ENCODE peak calls at places on chromosomes 3 and 15, in seven cellular contexts. One of them, this sample, is unnamed.

GRCh38 chr3:38099518-38099917 is 37.4 kb downstream of the ACAA1 start:
- DNase-seq in HTR-8/SVneo: no peak
- DNase-seq in stimulated activated CD8-positive, alpha-beta memory T cell treated with anti-CD3 and anti-CD28 coated beads, Interleukin-7, amount 100 ng/mL, for 1 hour: no peak
- DNase-seq in glomerular endothelial cell: no peak
- DNase-seq in SK-N-SH: no peak
- DNase-seq in posterior cingulate gyrus: no peak
- DNase-seq in stimulated activated CD4-positive, alpha-beta T cell treated with anti-CD3 and anti-CD28 coated beads, Interleukin-4, amount 100 ng/mL, for 1 hour: no peak
- DNase-seq in this sample: no peak

GRCh38 chr3:134971359-134971758 is 176.3 kb downstream of the EPHB1 start:
- DNase-seq in stimulated activated CD8-positive, alpha-beta memory T cell treated with anti-CD3 and anti-CD28 coated beads, Interleukin-7, amount 100 ng/mL, for 1 hour: no peak
- DNase-seq in SK-N-SH: no peak
- DNase-seq in stimulated activated CD4-positive, alpha-beta T cell treated with anti-CD3 and anti-CD28 coated beads, Interleukin-4, amount 100 ng/mL, for 1 hour: no peak
- DNase-seq in HTR-8/SVneo: no peak
- DNase-seq in posterior cingulate gyrus: no peak
- DNase-seq in glomerular endothelial cell: no peak
- DNase-seq in this sample: no peak

GRCh38 chr3:197847866-197848401 is 56.9 kb downstream of the LRCH3 start:
- DNase-seq in stimulated activated CD8-positive, alpha-beta memory T cell treated with anti-CD3 and anti-CD28 coated beads, Interleukin-7, amount 100 ng/mL, for 1 hour: no peak
- DNase-seq in posterior cingulate gyrus: no peak
- DNase-seq in stimulated activated CD4-positive, alpha-beta T cell treated with anti-CD3 and anti-CD28 coated beads, Interleukin-4, amount 100 ng/mL, for 1 hour: no peak
- DNase-seq in HTR-8/SVneo: no peak
- DNase-seq in glomerular endothelial cell: no peak
- DNase-seq in SK-N-SH: no peak
- DNase-seq in this sample: no peak

GRCh38 chr3:180306691-180307090 is 270.0 kb upstream of the PEX5L start:
- DNase-seq in HTR-8/SVneo: no peak
- DNase-seq in posterior cingulate gyrus: peak; percentile 85
- DNase-seq in stimulated activated CD8-positive, alpha-beta memory T cell treated with anti-CD3 and anti-CD28 coated beads, Interleukin-7, amount 100 ng/mL, for 1 hour: no peak
- DNase-seq in SK-N-SH: no peak
- DNase-seq in glomerular endothelial cell: no peak
- DNase-seq in stimulated activated CD4-positive, alpha-beta T cell treated with anti-CD3 and anti-CD28 coated beads, Interleukin-4, amount 100 ng/mL, for 1 hour: no peak
- DNase-seq in this sample: peak; percentile 22

GRCh38 chr3:103295974-103296570 is 861.3 kb downstream of the ZPLD1 start:
- DNase-seq in HTR-8/SVneo: no peak
- DNase-seq in posterior cingulate gyrus: no peak
- DNase-seq in stimulated activated CD4-positive, alpha-beta T cell treated with anti-CD3 and anti-CD28 coated beads, Interleukin-4, amount 100 ng/mL, for 1 hour: no peak
- DNase-seq in glomerular endothelial cell: no peak
- DNase-seq in stimulated activated CD8-positive, alpha-beta memory T cell treated with anti-CD3 and anti-CD28 coated beads, Interleukin-7, amount 100 ng/mL, for 1 hour: no peak
- DNase-seq in SK-N-SH: peak; percentile 5
- DNase-seq in this sample: peak; percentile 30

GRCh38 chr3:157176108-157176507 is 16.2 kb upstream of the CCNL1 start:
- DNase-seq in posterior cingulate gyrus: peak; percentile 56
- DNase-seq in stimulated activated CD8-positive, alpha-beta memory T cell treated with anti-CD3 and anti-CD28 coated beads, Interleukin-7, amount 100 ng/mL, for 1 hour: no peak
- DNase-seq in glomerular endothelial cell: no peak
- DNase-seq in SK-N-SH: peak; percentile 68
- DNase-seq in HTR-8/SVneo: no peak
- DNase-seq in stimulated activated CD4-positive, alpha-beta T cell treated with anti-CD3 and anti-CD28 coated beads, Interleukin-4, amount 100 ng/mL, for 1 hour: no peak
- DNase-seq in this sample: no peak

GRCh38 chr3:41037651-41038334 is 161.5 kb upstream of the CTNNB1 start:
- DNase-seq in HTR-8/SVneo: no peak
- DNase-seq in posterior cingulate gyrus: no peak
- DNase-seq in stimulated activated CD4-positive, alpha-beta T cell treated with anti-CD3 and anti-CD28 coated beads, Interleukin-4, amount 100 ng/mL, for 1 hour: no peak
- DNase-seq in glomerular endothelial cell: no peak
- DNase-seq in stimulated activated CD8-positive, alpha-beta memory T cell treated with anti-CD3 and anti-CD28 coated beads, Interleukin-7, amount 100 ng/mL, for 1 hour: no peak
- DNase-seq in SK-N-SH: no peak
- DNase-seq in this sample: no peak

GRCh38 chr3:4698125-4698821 is 205.1 kb downstream of the ITPR1 start:
- DNase-seq in SK-N-SH: no peak
- DNase-seq in stimulated activated CD4-positive, alpha-beta T cell treated with anti-CD3 and anti-CD28 coated beads, Interleukin-4, amount 100 ng/mL, for 1 hour: no peak
- DNase-seq in glomerular endothelial cell: no peak
- DNase-seq in posterior cingulate gyrus: no peak
- DNase-seq in stimulated activated CD8-positive, alpha-beta memory T cell treated with anti-CD3 and anti-CD28 coated beads, Interleukin-7, amount 100 ng/mL, for 1 hour: no peak
- DNase-seq in HTR-8/SVneo: no peak
- DNase-seq in this sample: no peak

GRCh38 chr15:90465930-90466567 is 63.7 kb upstream of the CRTC3 start:
- DNase-seq in posterior cingulate gyrus: no peak
- DNase-seq in glomerular endothelial cell: no peak
- DNase-seq in stimulated activated CD8-positive, alpha-beta memory T cell treated with anti-CD3 and anti-CD28 coated beads, Interleukin-7, amount 100 ng/mL, for 1 hour: no peak
- DNase-seq in SK-N-SH: no peak
- DNase-seq in stimulated activated CD4-positive, alpha-beta T cell treated with anti-CD3 and anti-CD28 coated beads, Interleukin-4, amount 100 ng/mL, for 1 hour: no peak
- DNase-seq in HTR-8/SVneo: no peak
- DNase-seq in this sample: no peak

GRCh38 chr3:141894524-141895176 is 18.2 kb downstream of the ATP1B3 start:
- DNase-seq in stimulated activated CD8-positive, alpha-beta memory T cell treated with anti-CD3 and anti-CD28 coated beads, Interleukin-7, amount 100 ng/mL, for 1 hour: no peak
- DNase-seq in SK-N-SH: no peak
- DNase-seq in posterior cingulate gyrus: no peak
- DNase-seq in stimulated activated CD4-positive, alpha-beta T cell treated with anti-CD3 and anti-CD28 coated beads, Interleukin-4, amount 100 ng/mL, for 1 hour: no peak
- DNase-seq in glomerular endothelial cell: no peak
- DNase-seq in HTR-8/SVneo: peak; percentile 32
- DNase-seq in this sample: peak; percentile 27

GRCh38 chr15:59186501-59186900 is 20.1 kb upstream of the LDHAL6B start:
- DNase-seq in SK-N-SH: no peak
- DNase-seq in HTR-8/SVneo: no peak
- DNase-seq in stimulated activated CD8-positive, alpha-beta memory T cell treated with anti-CD3 and anti-CD28 coated beads, Interleukin-7, amount 100 ng/mL, for 1 hour: no peak
- DNase-seq in stimulated activated CD4-positive, alpha-beta T cell treated with anti-CD3 and anti-CD28 coated beads, Interleukin-4, amount 100 ng/mL, for 1 hour: no peak
- DNase-seq in glomerular endothelial cell: no peak
- DNase-seq in posterior cingulate gyrus: no peak
- DNase-seq in this sample: no peak

GRCh38 chr3:46187876-46188275 is 20.2 kb downstream of the CCR1 start:
- DNase-seq in stimulated activated CD8-positive, alpha-beta memory T cell treated with anti-CD3 and anti-CD28 coated beads, Interleukin-7, amount 100 ng/mL, for 1 hour: no peak
- DNase-seq in glomerular endothelial cell: no peak
- DNase-seq in HTR-8/SVneo: peak; percentile 21
- DNase-seq in stimulated activated CD4-positive, alpha-beta T cell treated with anti-CD3 and anti-CD28 coated beads, Interleukin-4, amount 100 ng/mL, for 1 hour: no peak
- DNase-seq in SK-N-SH: no peak
- DNase-seq in posterior cingulate gyrus: no peak
- DNase-seq in this sample: no peak

GRCh38 chr3:165895919-165896318 is 58.7 kb upstream of the BCHE start:
- DNase-seq in stimulated activated CD4-positive, alpha-beta T cell treated with anti-CD3 and anti-CD28 coated beads, Interleukin-4, amount 100 ng/mL, for 1 hour: no peak
- DNase-seq in HTR-8/SVneo: no peak
- DNase-seq in glomerular endothelial cell: peak; percentile 10
- DNase-seq in SK-N-SH: peak; percentile 10
- DNase-seq in posterior cingulate gyrus: no peak
- DNase-seq in stimulated activated CD8-positive, alpha-beta memory T cell treated with anti-CD3 and anti-CD28 coated beads, Interleukin-7, amount 100 ng/mL, for 1 hour: no peak
- DNase-seq in this sample: peak; percentile 38

GRCh38 chr3:143242101-143242500 is 122.5 kb downstream of the CHST2 start:
- DNase-seq in stimulated activated CD8-positive, alpha-beta memory T cell treated with anti-CD3 and anti-CD28 coated beads, Interleukin-7, amount 100 ng/mL, for 1 hour: no peak
- DNase-seq in glomerular endothelial cell: no peak
- DNase-seq in posterior cingulate gyrus: no peak
- DNase-seq in stimulated activated CD4-positive, alpha-beta T cell treated with anti-CD3 and anti-CD28 coated beads, Interleukin-4, amount 100 ng/mL, for 1 hour: no peak
- DNase-seq in SK-N-SH: no peak
- DNase-seq in HTR-8/SVneo: no peak
- DNase-seq in this sample: no peak